ENCODE peak calls at places on chromosomes 5 and 9, in six cellular contexts. One of them, this sample, is unnamed.

GRCh38 chr5:28862860-28863196 is 1824.4 kb upstream of the CDH9 start:
- DNase-seq in neural progenitor cell: no peak
- DNase-seq in breast epithelium: no peak
- DNase-seq in lung: no peak
- DNase-seq in heart left ventricle: no peak
- DNase-seq in mesendoderm: no peak
- DNase-seq in this sample: no peak

GRCh38 chr5:146753618-146754123 is 124.9 kb downstream of the PPP2R2B start:
- DNase-seq in neural progenitor cell: no peak
- DNase-seq in breast epithelium: no peak
- DNase-seq in lung: no peak
- DNase-seq in heart left ventricle: no peak
- DNase-seq in mesendoderm: no peak
- DNase-seq in this sample: no peak

GRCh38 chr5:122153774-122154173 is 24.4 kb downstream of the ZNF474 start:
- DNase-seq in neural progenitor cell: no peak
- DNase-seq in breast epithelium: no peak
- DNase-seq in lung: no peak
- DNase-seq in heart left ventricle: no peak
- DNase-seq in mesendoderm: peak; percentile 32
- DNase-seq in this sample: no peak

GRCh38 chr5:44388504-44389409 is 463 bp downstream of the FGF10 start:
- DNase-seq in neural progenitor cell: peak; percentile 46
- DNase-seq in breast epithelium: no peak
- DNase-seq in lung: no peak
- DNase-seq in heart left ventricle: peak; percentile 23
- DNase-seq in mesendoderm: peak; percentile 59
- DNase-seq in this sample: no peak

GRCh38 chr5:142151436-142152382 is 43.1 kb downstream of the NDFIP1 start:
- DNase-seq in neural progenitor cell: peak; percentile 66
- DNase-seq in breast epithelium: peak; percentile 36
- DNase-seq in lung: peak; percentile 49
- DNase-seq in heart left ventricle: no peak
- DNase-seq in mesendoderm: peak; percentile 83
- DNase-seq in this sample: peak; percentile 39

GRCh38 chr5:97182571-97183099 is 412 bp downstream of the RIOK2 start:
- DNase-seq in neural progenitor cell: no peak
- DNase-seq in breast epithelium: no peak
- DNase-seq in lung: no peak
- DNase-seq in heart left ventricle: no peak
- DNase-seq in mesendoderm: no peak
- DNase-seq in this sample: no peak

GRCh38 chr9:132247942-132248341 is 86.1 kb downstream of the NTNG2 start:
- DNase-seq in neural progenitor cell: no peak
- DNase-seq in breast epithelium: no peak
- DNase-seq in lung: no peak
- DNase-seq in heart left ventricle: no peak
- DNase-seq in mesendoderm: no peak
- DNase-seq in this sample: no peak

GRCh38 chr9:81113408-81114124 is 575.8 kb downstream of the TLE1 start:
- DNase-seq in neural progenitor cell: no peak
- DNase-seq in breast epithelium: no peak
- DNase-seq in lung: no peak
- DNase-seq in heart left ventricle: no peak
- DNase-seq in mesendoderm: no peak
- DNase-seq in this sample: no peak

GRCh38 chr5:89211836-89212235 is 328.9 kb upstream of the MEF2C start:
- DNase-seq in neural progenitor cell: no peak
- DNase-seq in breast epithelium: no peak
- DNase-seq in lung: no peak
- DNase-seq in heart left ventricle: no peak
- DNase-seq in mesendoderm: no peak
- DNase-seq in this sample: no peak

GRCh38 chr9:105333076-105333475 is 88.6 kb downstream of the SLC44A1 start:
- DNase-seq in neural progenitor cell: no peak
- DNase-seq in breast epithelium: no peak
- DNase-seq in lung: no peak
- DNase-seq in heart left ventricle: no peak
- DNase-seq in mesendoderm: no peak
- DNase-seq in this sample: no peak

GRCh38 chr5:171421331-171422262 is 2.1 kb downstream of the FGF18 start:
- DNase-seq in neural progenitor cell: no peak
- DNase-seq in breast epithelium: no peak
- DNase-seq in lung: no peak
- DNase-seq in heart left ventricle: no peak
- DNase-seq in mesendoderm: no peak
- DNase-seq in this sample: no peak

GRCh38 chr9:134382733-134383132 is 56.5 kb downstream of the RXRA start:
- DNase-seq in neural progenitor cell: no peak
- DNase-seq in breast epithelium: no peak
- DNase-seq in lung: no peak
- DNase-seq in heart left ventricle: no peak
- DNase-seq in mesendoderm: no peak
- DNase-seq in this sample: no peak

GRCh38 chr9:134381262-134381661 is 55.0 kb downstream of the RXRA start:
- DNase-seq in neural progenitor cell: no peak
- DNase-seq in breast epithelium: no peak
- DNase-seq in lung: no peak
- DNase-seq in heart left ventricle: no peak
- DNase-seq in mesendoderm: no peak
- DNase-seq in this sample: no peak

GRCh38 chr9:134379774-134380431 is 53.6 kb downstream of the RXRA start:
- DNase-seq in neural progenitor cell: no peak
- DNase-seq in breast epithelium: no peak
- DNase-seq in lung: no peak
- DNase-seq in heart left ventricle: no peak
- DNase-seq in mesendoderm: no peak
- DNase-seq in this sample: no peak

GRCh38 chr9:134383148-134383547 is 56.9 kb downstream of the RXRA start:
- DNase-seq in neural progenitor cell: no peak
- DNase-seq in breast epithelium: no peak
- DNase-seq in lung: no peak
- DNase-seq in heart left ventricle: no peak
- DNase-seq in mesendoderm: no peak
- DNase-seq in this sample: no peak

GRCh38 chr9:134381671-134382505 is 55.6 kb downstream of the RXRA start:
- DNase-seq in neural progenitor cell: no peak
- DNase-seq in breast epithelium: no peak
- DNase-seq in lung: no peak
- DNase-seq in heart left ventricle: peak; percentile 66
- DNase-seq in mesendoderm: no peak
- DNase-seq in this sample: peak; percentile 31
- H3K27ac ChIP-seq in neural progenitor cell: no peak overlapping the region
- H3K27ac ChIP-seq in breast epithelium: no peak overlapping the region
- H3K27ac ChIP-seq in lung: no peak overlapping the region
- H3K27ac ChIP-seq in heart left ventricle: peak overlapping the region; percentile 50
- H3K27ac ChIP-seq in mesendoderm: no peak overlapping the region
- H3K27ac ChIP-seq in this sample: no peak overlapping the region

GRCh38 chr9:131036071-131036470 is 27.1 kb downstream of the LAMC3 start:
- DNase-seq in neural progenitor cell: no peak
- DNase-seq in breast epithelium: no peak
- DNase-seq in lung: no peak
- DNase-seq in heart left ventricle: no peak
- DNase-seq in mesendoderm: no peak
- DNase-seq in this sample: no peak
- H3K27ac ChIP-seq in neural progenitor cell: no peak overlapping the region
- H3K27ac ChIP-seq in breast epithelium: no peak overlapping the region
- H3K27ac ChIP-seq in lung: no peak overlapping the region
- H3K27ac ChIP-seq in heart left ventricle: no peak overlapping the region
- H3K27ac ChIP-seq in mesendoderm: no peak overlapping the region
- H3K27ac ChIP-seq in this sample: no peak overlapping the region

GRCh38 chr5:26193626-26194025 is 844.8 kb downstream of the CDH9 start:
- DNase-seq in neural progenitor cell: no peak
- DNase-seq in breast epithelium: no peak
- DNase-seq in lung: no peak
- DNase-seq in heart left ventricle: no peak
- DNase-seq in mesendoderm: peak; percentile 6
- DNase-seq in this sample: no peak
- H3K27ac ChIP-seq in neural progenitor cell: no peak overlapping the region
- H3K27ac ChIP-seq in breast epithelium: no peak overlapping the region
- H3K27ac ChIP-seq in lung: no peak overlapping the region
- H3K27ac ChIP-seq in heart left ventricle: no peak overlapping the region
- H3K27ac ChIP-seq in mesendoderm: no peak overlapping the region
- H3K27ac ChIP-seq in this sample: no peak overlapping the region

GRCh38 chr5:112353678-112354077 is 65.4 kb downstream of the EPB41L4A start:
- DNase-seq in neural progenitor cell: no peak
- DNase-seq in breast epithelium: no peak
- DNase-seq in lung: no peak
- DNase-seq in heart left ventricle: no peak
- DNase-seq in mesendoderm: no peak
- DNase-seq in this sample: no peak
- H3K27ac ChIP-seq in neural progenitor cell: no peak overlapping the region
- H3K27ac ChIP-seq in breast epithelium: no peak overlapping the region
- H3K27ac ChIP-seq in lung: no peak overlapping the region
- H3K27ac ChIP-seq in heart left ventricle: no peak overlapping the region
- H3K27ac ChIP-seq in mesendoderm: no peak overlapping the region
- H3K27ac ChIP-seq in this sample: no peak overlapping the region

DNA sequence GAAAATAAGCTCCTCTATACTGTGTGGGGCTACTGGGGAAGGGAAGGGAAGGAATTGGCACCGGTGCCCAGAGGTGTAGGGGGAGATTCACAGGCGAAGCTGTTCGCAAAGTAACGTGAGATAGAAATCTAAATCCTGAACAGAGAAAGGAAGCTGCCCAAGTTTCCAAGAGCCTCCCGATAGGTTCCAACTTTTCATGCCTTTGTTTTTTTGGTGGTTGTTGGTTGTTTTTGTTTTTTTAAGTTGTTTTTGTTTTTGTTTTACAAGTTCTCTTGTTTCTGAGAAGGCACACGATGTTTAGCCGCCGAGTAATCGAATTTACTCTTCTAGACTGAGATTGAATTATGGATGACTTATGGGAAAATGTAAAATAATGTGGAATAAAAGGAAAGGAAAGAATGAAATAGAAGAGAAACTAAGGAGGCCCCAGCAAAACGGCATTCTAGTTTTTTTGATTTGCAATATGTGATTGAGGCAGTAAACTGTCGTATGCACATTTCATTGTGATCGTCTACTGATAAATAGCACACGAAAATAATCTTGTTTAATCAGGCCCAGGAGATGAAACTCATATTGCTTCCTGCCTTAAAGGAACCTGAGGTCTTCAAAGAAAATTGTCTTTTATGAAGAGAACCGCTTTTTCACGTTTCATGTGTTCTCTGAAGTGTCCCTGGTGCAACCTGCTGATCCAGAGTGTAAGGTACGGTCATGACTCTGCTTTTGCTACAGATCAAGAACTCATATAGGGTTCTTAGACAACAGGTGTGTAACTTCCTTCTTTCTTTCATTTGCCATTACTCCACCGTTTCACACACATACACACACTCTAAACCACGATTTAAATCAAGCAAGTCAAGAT is 1.2 kb upstream of the GNAQ start:
- DNase-seq in neural progenitor cell: no peak
- DNase-seq in breast epithelium: no peak
- DNase-seq in lung: no peak
- DNase-seq in heart left ventricle: no peak
- DNase-seq in mesendoderm: peak; percentile 77
- DNase-seq in this sample: no peak
- H3K27ac ChIP-seq in neural progenitor cell: peak overlapping the region; percentile 95
- H3K27ac ChIP-seq in breast epithelium: peak overlapping the region; percentile 97
- H3K27ac ChIP-seq in lung: peak overlapping the region; percentile 84
- H3K27ac ChIP-seq in heart left ventricle: peak overlapping the region; percentile 93
- H3K27ac ChIP-seq in mesendoderm: peak overlapping the region; percentile 97
- H3K27ac ChIP-seq in this sample: peak overlapping the region; percentile 30

This sample was measured in CD4-positive, alpha-beta T cell.